ENCODE peak calls at places on chromosome 3, in eight cellular contexts. R, D, H, C, M, S, B and J are unnamed samples.
A peak's percentile ranks its signal among the peaks of the same experiment; 100 is the strongest.

GRCh38 chr3:40255532-40255931 is 54.0 kb upstream of the EIF1B start:
- DNase-seq in B (no peak), M (no peak), S (no peak), H (no peak), R (no peak), C (no peak), D (no peak), J (no peak)

GRCh38 chr3:48595526-48596121 is 495 bp upstream of the COL7A1 start:
- DNase-seq in S (peak; percentile 85), M (no peak), D (peak; percentile 27), R (peak; percentile 58), C (peak; percentile 91), H (no peak), B (no peak), J (peak; percentile 20)

GRCh38 chr3:45258317-45258716 is 32.2 kb upstream of the TMEM158 start:
- DNase-seq in R (no peak), C (peak; percentile 13), B (no peak), H (no peak), M (no peak), D (no peak), S (no peak), J (no peak)

GRCh38 chr3:183265157-183265642 is 12.1 kb downstream of the B3GNT5 start:
- DNase-seq in M (peak; percentile 35), D (peak; percentile 36), C (peak; percentile 65), S (no peak), H (peak; percentile 82), R (peak; percentile 35), B (no peak), J (no peak)

GRCh38 chr3:124927454-124928079 is 7.0 kb downstream of the MUC13 start:
- DNase-seq in D (no peak), R (no peak), C (no peak), H (no peak), M (no peak), B (no peak), S (no peak), J (no peak)

GRCh38 chr3:10780922-10781321 is 35.1 kb upstream of the SLC6A11 start:
- DNase-seq in S (no peak), R (no peak), H (no peak), D (no peak), B (no peak), M (no peak), C (no peak), J (no peak)

GRCh38 chr3:22632566-22632965 is 570.6 kb upstream of the UBE2E2 start:
- DNase-seq in B (no peak), C (no peak), R (no peak), S (no peak), H (no peak), D (no peak), M (no peak), J (no peak)

GRCh38 chr3:123847209-123847608 is 36.9 kb downstream of the MYLK start:
- DNase-seq in H (no peak), R (no peak), C (no peak), B (no peak), M (no peak), S (no peak), D (no peak), J (no peak)

GRCh38 chr3:13215940-13216546 is 142.8 kb upstream of the IQSEC1 start:
- DNase-seq in H (no peak), C (peak; percentile 64), D (no peak), R (no peak), M (no peak), B (no peak), S (peak; percentile 23), J (no peak)

GRCh38 chr3:178170698-178171535 is 365.3 kb upstream of the KCNMB2 start:
- DNase-seq in H (no peak), D (no peak), R (no peak), C (peak; percentile 98), S (no peak), M (no peak), B (no peak), J (peak; percentile 96)

GRCh38 chr3:138916824-138917223 is 30.1 kb downstream of the FOXL2 start:
- DNase-seq in D (no peak), S (no peak), B (no peak), C (no peak), M (peak; percentile 89), H (no peak), R (no peak), J (no peak)

GRCh38 chr3:141076821-141077571 is 25.8 kb downstream of the SPSB4 start:
- DNase-seq in H (peak; percentile 86), D (peak; percentile 81), C (peak; percentile 74), R (peak; percentile 67), S (peak; percentile 69), B (no peak), M (peak; percentile 54), J (peak; percentile 10)

GRCh38 chr3:124034016-124034808 is 42.3 kb upstream of the ROPN1 start:
- DNase-seq in H (peak; percentile 51), S (peak; percentile 51), B (no peak), C (peak; percentile 6), D (peak; percentile 59), R (peak; percentile 23), M (peak; percentile 34), J (peak; percentile 27)

GRCh38 chr3:25911525-25912295 is 121.8 kb downstream of the OXSM start:
- DNase-seq in S (no peak), B (no peak), D (no peak), M (no peak), H (no peak), C (no peak), R (no peak), J (no peak)

GRCh38 chr3:177358085-177358967 is 161.0 kb upstream of the TBL1XR1 start:
- DNase-seq in D (peak; percentile 26), M (peak; percentile 74), H (no peak), R (peak; percentile 80), S (peak; percentile 85), B (no peak), C (peak; percentile 91), J (peak; percentile 91)